ENCODE peak calls at places on chromosomes 7 and 10, in nine cellular contexts. One of them, this sample, is unnamed.

GRCh38 chr10:113480828-113481502 is 71.9 kb upstream of the HABP2 start:
- DNase-seq in tibial artery: no peak
- DNase-seq in IMR-90: no peak
- DNase-seq in HFF-Myc: no peak
- DNase-seq in neural crest cell: no peak
- DNase-seq in AG09309: no peak
- DNase-seq in K562: no peak
- DNase-seq in nephron progenitor cell: no peak
- DNase-seq in dorsolateral prefrontal cortex: no peak
- DNase-seq in this sample: no peak

GRCh38 chr7:23893942-23894890 is 184.2 kb downstream of the STK31 start:
- DNase-seq in AG09309: no peak
- DNase-seq in neural crest cell: no peak
- DNase-seq in tibial artery: no peak
- DNase-seq in HFF-Myc: no peak
- DNase-seq in nephron progenitor cell: peak; percentile 8
- DNase-seq in dorsolateral prefrontal cortex: no peak
- DNase-seq in K562: no peak
- DNase-seq in IMR-90: no peak
- DNase-seq in this sample: no peak

GRCh38 chr10:62083413-62083794 is 181.9 kb downstream of the ARID5B start:
- DNase-seq in tibial artery: no peak
- DNase-seq in IMR-90: no peak
- DNase-seq in K562: no peak
- DNase-seq in neural crest cell: no peak
- DNase-seq in HFF-Myc: no peak
- DNase-seq in AG09309: no peak
- DNase-seq in dorsolateral prefrontal cortex: no peak
- DNase-seq in nephron progenitor cell: no peak
- DNase-seq in this sample: no peak

GRCh38 chr7:74284781-74285259 is 4.4 kb upstream of the CLIP2 start:
- DNase-seq in tibial artery: no peak
- DNase-seq in IMR-90: no peak
- DNase-seq in K562: peak; percentile 20
- DNase-seq in HFF-Myc: no peak
- DNase-seq in neural crest cell: no peak
- DNase-seq in nephron progenitor cell: no peak
- DNase-seq in AG09309: no peak
- DNase-seq in dorsolateral prefrontal cortex: no peak
- DNase-seq in this sample: no peak

GRCh38 chr10:102085336-102085735 is 20.2 kb downstream of the HPS6 start:
- DNase-seq in K562: no peak
- DNase-seq in AG09309: no peak
- DNase-seq in neural crest cell: no peak
- DNase-seq in IMR-90: no peak
- DNase-seq in HFF-Myc: no peak
- DNase-seq in dorsolateral prefrontal cortex: no peak
- DNase-seq in tibial artery: no peak
- DNase-seq in nephron progenitor cell: no peak
- DNase-seq in this sample: no peak

GRCh38 chr7:27031289-27032172 is 64.3 kb downstream of the HOXA1 start:
- DNase-seq in IMR-90: peak; percentile 87
- DNase-seq in neural crest cell: no peak
- DNase-seq in K562: no peak
- DNase-seq in nephron progenitor cell: no peak
- DNase-seq in AG09309: peak; percentile 55
- DNase-seq in HFF-Myc: no peak
- DNase-seq in tibial artery: no peak
- DNase-seq in dorsolateral prefrontal cortex: no peak
- DNase-seq in this sample: no peak

GRCh38 chr7:41110186-41110585 is 592.7 kb downstream of the INHBA start:
- DNase-seq in K562: no peak
- DNase-seq in dorsolateral prefrontal cortex: no peak
- DNase-seq in neural crest cell: no peak
- DNase-seq in HFF-Myc: no peak
- DNase-seq in tibial artery: no peak
- DNase-seq in AG09309: no peak
- DNase-seq in IMR-90: peak; percentile 78
- DNase-seq in nephron progenitor cell: no peak
- DNase-seq in this sample: no peak

GRCh38 chr10:101558206-101558605 is 29.9 kb downstream of the POLL start:
- DNase-seq in tibial artery: no peak
- DNase-seq in IMR-90: no peak
- DNase-seq in AG09309: no peak
- DNase-seq in K562: no peak
- DNase-seq in neural crest cell: no peak
- DNase-seq in nephron progenitor cell: no peak
- DNase-seq in dorsolateral prefrontal cortex: no peak
- DNase-seq in HFF-Myc: peak; percentile 52
- DNase-seq in this sample: no peak

GRCh38 chr7:136086712-136087111 is 109.6 kb upstream of the MTPN start:
- DNase-seq in K562: peak; percentile 84
- DNase-seq in HFF-Myc: peak; percentile 15
- DNase-seq in tibial artery: peak; percentile 68
- DNase-seq in nephron progenitor cell: no peak
- DNase-seq in AG09309: peak; percentile 70
- DNase-seq in neural crest cell: no peak
- DNase-seq in IMR-90: peak; percentile 85
- DNase-seq in dorsolateral prefrontal cortex: peak; percentile 46
- DNase-seq in this sample: no peak

GRCh38 chr10:124611738-124612137 is 132.4 kb downstream of the FAM53B start:
- DNase-seq in dorsolateral prefrontal cortex: peak; percentile 39
- DNase-seq in nephron progenitor cell: no peak
- DNase-seq in K562: no peak
- DNase-seq in HFF-Myc: no peak
- DNase-seq in IMR-90: no peak
- DNase-seq in tibial artery: no peak
- DNase-seq in neural crest cell: no peak
- DNase-seq in AG09309: no peak
- DNase-seq in this sample: no peak

GRCh38 chr10:60951272-60951724 is 7.3 kb upstream of the RHOBTB1 start:
- DNase-seq in dorsolateral prefrontal cortex: no peak
- DNase-seq in HFF-Myc: no peak
- DNase-seq in neural crest cell: no peak
- DNase-seq in nephron progenitor cell: no peak
- DNase-seq in K562: no peak
- DNase-seq in tibial artery: no peak
- DNase-seq in IMR-90: peak; percentile 61
- DNase-seq in AG09309: no peak
- DNase-seq in this sample: no peak

GRCh38 chr10:38103754-38104153 is 9.6 kb downstream of the ZNF37A start:
- DNase-seq in K562: no peak
- DNase-seq in AG09309: no peak
- DNase-seq in neural crest cell: no peak
- DNase-seq in IMR-90: no peak
- DNase-seq in HFF-Myc: no peak
- DNase-seq in dorsolateral prefrontal cortex: no peak
- DNase-seq in nephron progenitor cell: no peak
- DNase-seq in tibial artery: no peak
- DNase-seq in this sample: no peak

GRCh38 chr10:130137077-130137448 is 872 bp downstream of the GLRX3 start:
- DNase-seq in dorsolateral prefrontal cortex: no peak
- DNase-seq in nephron progenitor cell: no peak
- DNase-seq in tibial artery: no peak
- DNase-seq in K562: peak; percentile 16
- DNase-seq in HFF-Myc: no peak
- DNase-seq in AG09309: no peak
- DNase-seq in neural crest cell: no peak
- DNase-seq in IMR-90: peak; percentile 48
- DNase-seq in this sample: peak; percentile 10

GRCh38 chr10:44581996-44582395 is 197.1 kb upstream of the CXCL12 start:
- DNase-seq in tibial artery: no peak
- DNase-seq in dorsolateral prefrontal cortex: no peak
- DNase-seq in IMR-90: no peak
- DNase-seq in HFF-Myc: no peak
- DNase-seq in AG09309: no peak
- DNase-seq in neural crest cell: no peak
- DNase-seq in nephron progenitor cell: no peak
- DNase-seq in K562: no peak
- DNase-seq in this sample: no peak

GRCh38 chr7:101560856-101561255 is 68.2 kb downstream of the MYL10 start:
- DNase-seq in HFF-Myc: no peak
- DNase-seq in AG09309: no peak
- DNase-seq in neural crest cell: no peak
- DNase-seq in nephron progenitor cell: no peak
- DNase-seq in tibial artery: peak; percentile 53
- DNase-seq in dorsolateral prefrontal cortex: no peak
- DNase-seq in IMR-90: no peak
- DNase-seq in K562: peak; percentile 8
- DNase-seq in this sample: no peak

GRCh38 chr10:115092258-115092554 is 959 bp upstream of the ATRNL1 start:
- DNase-seq in IMR-90: no peak
- DNase-seq in dorsolateral prefrontal cortex: no peak
- DNase-seq in HFF-Myc: no peak
- DNase-seq in K562: no peak
- DNase-seq in AG09309: no peak
- DNase-seq in tibial artery: no peak
- DNase-seq in nephron progenitor cell: no peak
- DNase-seq in neural crest cell: no peak
- DNase-seq in this sample: no peak

GRCh38 chr10:126781817-126782216 is 111.3 kb upstream of the C10orf90 start:
- DNase-seq in AG09309: no peak
- DNase-seq in nephron progenitor cell: no peak
- DNase-seq in K562: no peak
- DNase-seq in neural crest cell: no peak
- DNase-seq in tibial artery: no peak
- DNase-seq in dorsolateral prefrontal cortex: no peak
- DNase-seq in HFF-Myc: no peak
- DNase-seq in IMR-90: no peak
- DNase-seq in this sample: no peak

GRCh38 chr10:127888526-127889312 is 4.0 kb downstream of the CLRN3 start:
- DNase-seq in IMR-90: no peak
- DNase-seq in tibial artery: no peak
- DNase-seq in dorsolateral prefrontal cortex: no peak
- DNase-seq in neural crest cell: no peak
- DNase-seq in HFF-Myc: no peak
- DNase-seq in nephron progenitor cell: no peak
- DNase-seq in K562: no peak
- DNase-seq in AG09309: no peak
- DNase-seq in this sample: no peak

GRCh38 chr10:3239066-3239919 is 66.7 kb upstream of the PITRM1 start:
- DNase-seq in HFF-Myc: peak; percentile 42
- DNase-seq in tibial artery: peak; percentile 76
- DNase-seq in K562: peak; percentile 57
- DNase-seq in nephron progenitor cell: peak; percentile 81
- DNase-seq in AG09309: no peak
- DNase-seq in neural crest cell: peak; percentile 76
- DNase-seq in IMR-90: peak; percentile 68
- DNase-seq in dorsolateral prefrontal cortex: peak; percentile 68
- DNase-seq in this sample: peak; percentile 84
- TF ChIP-seq CTCF in HFF-Myc: peak; percentile 58
- TF ChIP-seq CTCF in tibial artery: peak; percentile 95
- TF ChIP-seq CTCF in K562: peak; percentile 81
- TF ChIP-seq CTCF in nephron progenitor cell: peak; percentile 93
- TF ChIP-seq CTCF in AG09309: peak; percentile 97
- TF ChIP-seq CTCF in neural crest cell: peak; percentile 93
- TF ChIP-seq CTCF in IMR-90: peak; percentile 91
- TF ChIP-seq CTCF in dorsolateral prefrontal cortex: peak; percentile 88
- TF ChIP-seq CTCF in this sample: peak; percentile 79

GRCh38 chr7:129612112-129613015 is 844 bp downstream of the NRF1 start:
- DNase-seq in neural crest cell: peak; percentile 19
- DNase-seq in AG09309: no peak
- DNase-seq in tibial artery: peak; percentile 70
- DNase-seq in HFF-Myc: no peak
- DNase-seq in IMR-90: peak; percentile 53
- DNase-seq in K562: peak; percentile 43
- DNase-seq in nephron progenitor cell: no peak
- DNase-seq in dorsolateral prefrontal cortex: peak; percentile 49
- DNase-seq in this sample: peak; percentile 23
- TF ChIP-seq CTCF in neural crest cell: peak; percentile 63
- TF ChIP-seq CTCF in AG09309: peak; percentile 62
- TF ChIP-seq CTCF in tibial artery: peak; percentile 50
- TF ChIP-seq CTCF in HFF-Myc: peak; percentile 63
- TF ChIP-seq CTCF in IMR-90: peak; percentile 75
- TF ChIP-seq CTCF in K562: peak; percentile 56
- TF ChIP-seq CTCF in nephron progenitor cell: peak; percentile 51
- TF ChIP-seq CTCF in dorsolateral prefrontal cortex: peak; percentile 41
- TF ChIP-seq CTCF in this sample: no peak

DNA sequence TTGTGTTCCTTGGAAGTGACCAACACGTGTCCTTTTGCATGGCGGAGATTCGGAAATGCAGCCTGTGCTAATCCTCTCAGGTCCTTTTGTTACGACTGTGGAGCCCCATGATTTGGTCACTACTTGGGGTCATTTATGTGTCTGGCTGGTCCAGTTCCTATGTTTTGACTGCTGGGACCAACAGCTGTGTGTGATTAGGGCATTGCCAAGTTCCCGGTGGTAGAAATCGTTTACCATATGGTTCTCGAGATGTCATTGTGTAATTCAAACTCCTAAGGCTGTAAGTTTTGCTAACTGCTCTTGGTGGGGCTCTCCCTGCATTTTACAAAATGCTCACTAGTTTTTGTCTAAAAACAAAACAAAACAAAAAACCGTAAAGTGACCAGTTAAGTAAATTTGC is 62.0 kb downstream of the CCNY start:
- DNase-seq in nephron progenitor cell: no peak
- DNase-seq in HFF-Myc: no peak
- DNase-seq in neural crest cell: no peak
- DNase-seq in dorsolateral prefrontal cortex: no peak
- DNase-seq in K562: no peak
- DNase-seq in IMR-90: peak; percentile 57
- DNase-seq in AG09309: peak; percentile 28
- DNase-seq in tibial artery: no peak
- DNase-seq in this sample: no peak
- TF ChIP-seq CTCF in nephron progenitor cell: no peak
- TF ChIP-seq CTCF in HFF-Myc: no peak
- TF ChIP-seq CTCF in neural crest cell: no peak
- TF ChIP-seq CTCF in dorsolateral prefrontal cortex: no peak
- TF ChIP-seq CTCF in K562: no peak
- TF ChIP-seq CTCF in IMR-90: no peak
- TF ChIP-seq CTCF in AG09309: no peak
- TF ChIP-seq CTCF in tibial artery: no peak
- TF ChIP-seq CTCF in this sample: no peak

DNA sequence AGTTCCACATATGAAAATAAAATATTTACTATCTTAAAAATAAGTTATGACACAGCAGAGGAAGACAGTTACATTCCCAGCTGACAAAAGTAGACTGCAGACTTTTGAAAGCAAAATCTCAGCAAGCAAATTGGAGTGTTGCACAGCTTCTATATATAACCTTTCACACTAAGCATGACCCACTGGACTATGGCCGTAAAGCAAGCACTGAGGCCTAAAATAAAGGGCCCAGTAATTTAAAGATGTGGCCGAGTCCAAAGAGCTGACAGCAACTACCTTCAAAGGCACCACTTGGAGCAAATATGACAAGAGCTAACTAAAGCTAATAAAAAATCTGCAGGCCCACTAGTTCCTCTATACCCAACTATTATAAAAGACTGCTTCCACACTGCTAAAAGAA is 6.5 kb downstream of the GDI2 start:
- DNase-seq in dorsolateral prefrontal cortex: no peak
- DNase-seq in AG09309: no peak
- DNase-seq in K562: no peak
- DNase-seq in tibial artery: no peak
- DNase-seq in HFF-Myc: no peak
- DNase-seq in neural crest cell: no peak
- DNase-seq in nephron progenitor cell: no peak
- DNase-seq in IMR-90: no peak
- DNase-seq in this sample: no peak
- TF ChIP-seq CTCF in dorsolateral prefrontal cortex: no peak
- TF ChIP-seq CTCF in AG09309: no peak
- TF ChIP-seq CTCF in K562: no peak
- TF ChIP-seq CTCF in tibial artery: no peak
- TF ChIP-seq CTCF in HFF-Myc: no peak
- TF ChIP-seq CTCF in neural crest cell: no peak
- TF ChIP-seq CTCF in nephron progenitor cell: no peak
- TF ChIP-seq CTCF in IMR-90: no peak
- TF ChIP-seq CTCF in this sample: no peak

This sample was measured in endothelial cell.